ENCODE peak calls at places on chromosomes 2 and 18, in four cellular contexts. I, B, Z and W are unnamed samples.

GRCh38 chr2:217517402-217517801 is 485.4 kb downstream of the TNS1 start:
- DNase-seq in I (no peak), B (no peak), Z (no peak), W (no peak)

GRCh38 chr2:145126146-145126545 is 606.2 kb upstream of the ZEB2 start:
- DNase-seq in I (no peak), B (no peak), Z (no peak), W (no peak)

GRCh38 chr2:148130571-148130970 is 109.7 kb downstream of the MBD5 start:
- DNase-seq in I (peak; percentile 41), B (no peak), Z (no peak), W (no peak)

GRCh38 chr2:222033541-222033940 is 265.3 kb downstream of the PAX3 start:
- DNase-seq in I (no peak), B (no peak), Z (no peak), W (no peak)

GRCh38 chr2:169069341-169069740 is at the start of gene DHRS9:
- DNase-seq in I (peak; percentile 78), B (peak; percentile 53), Z (peak; percentile 39), W (peak; percentile 99)

GRCh38 chr2:13056259-13056843 is 339.6 kb downstream of the TRIB2 start:
- DNase-seq in I (no peak), B (peak; percentile 6), Z (peak; percentile 28), W (peak; percentile 35)

GRCh38 chr2:196587061-196587460 is 52.5 kb upstream of the CCDC150 start:
- DNase-seq in I (no peak), B (no peak), Z (no peak), W (no peak)

GRCh38 chr2:225379861-225380260 is 19.6 kb upstream of the NYAP2 start:
- DNase-seq in I (no peak), B (no peak), Z (no peak), W (no peak)

GRCh38 chr2:167181134-167181533 is 292.9 kb downstream of the XIRP2 start:
- DNase-seq in I (peak; percentile 5), B (no peak), Z (no peak), W (no peak)

GRCh38 chr2:83517727-83518368 is 941.2 kb downstream of the SUCLG1 start:
- DNase-seq in I (no peak), B (no peak), Z (no peak), W (peak; percentile 3)

GRCh38 chr2:218621007-218621406 is 13.3 kb downstream of the PLCD4 start:
- DNase-seq in I (no peak), B (no peak), Z (no peak), W (no peak)

GRCh38 chr2:214715025-214715424 is 94.5 kb downstream of the BARD1 start:
- DNase-seq in I (no peak), B (no peak), Z (no peak), W (no peak)

GRCh38 chr2:200352631-200353030 is 46.1 kb downstream of the SPATS2L start:
- DNase-seq in I (no peak), B (no peak), Z (no peak), W (no peak)

GRCh38 chr2:42196403-42197267 is 27.5 kb downstream of the EML4 start:
- DNase-seq in I (peak; percentile 74), B (peak; percentile 73), Z (peak; percentile 29), W (peak; percentile 79)

GRCh38 chr2:74747411-74748080 is 86.4 kb upstream of the HK2 start:
- DNase-seq in I (no peak), B (no peak), Z (no peak), W (peak; percentile 49)

GRCh38 chr18:43882358-43882757 is 605.1 kb upstream of the SYT4 start:
- DNase-seq in I (no peak), B (no peak), Z (no peak), W (no peak)

DNA sequence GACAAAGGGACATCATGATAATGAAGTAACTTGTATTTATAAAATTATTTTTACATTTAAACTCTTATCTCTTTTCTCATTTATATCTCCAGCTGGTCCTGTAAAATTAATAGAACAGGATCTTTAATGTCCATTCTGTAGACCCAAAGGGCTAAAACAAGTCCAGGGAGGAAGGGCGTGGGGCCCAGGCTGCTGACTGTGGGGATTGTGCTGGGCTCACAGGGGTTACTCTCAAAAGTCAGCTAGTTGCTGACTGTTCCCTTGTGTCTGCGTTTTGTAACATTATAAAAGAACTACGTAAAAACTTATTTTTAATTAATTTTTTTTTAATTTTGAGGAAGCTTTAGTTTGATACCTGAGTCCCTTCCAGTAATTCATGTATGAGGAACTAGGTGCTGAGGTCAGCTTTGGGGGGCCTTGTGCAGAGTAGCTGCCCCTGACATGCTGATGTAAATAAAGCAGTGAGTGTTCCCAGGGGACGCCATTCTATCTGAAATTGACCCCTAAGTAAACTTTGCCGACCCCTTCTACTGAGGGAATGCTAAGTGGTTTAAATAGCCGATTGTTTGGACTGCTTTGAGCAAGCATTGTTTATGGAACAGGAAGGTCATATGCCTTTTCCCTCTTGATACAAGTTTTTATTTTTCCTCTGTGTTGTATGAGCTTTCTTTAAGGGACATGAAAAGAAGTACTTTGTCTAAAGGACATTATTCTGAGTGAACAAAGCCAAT is 56.4 kb downstream of the MERTK start:
- DNase-seq in I (no peak), B (no peak), Z (peak; percentile 86), W (no peak)
- TF ChIP-seq MYC in I (no peak), B (no peak), Z (no peak), W (no peak)

GRCh38 chr18:49704334-49704733 is 109.0 kb downstream of the ACAA2 start:
- DNase-seq in I (no peak), B (no peak), Z (no peak), W (no peak)
- H3K4me3 ChIP-seq in I (no peak overlapping the region), B (no peak overlapping the region), Z (no peak overlapping the region), W (no peak overlapping the region)

GRCh38 chr2:122368576-122369243 is 613.3 kb downstream of the TSN start:
- DNase-seq in I (no peak), B (no peak), Z (no peak), W (peak; percentile 12)
- TF ChIP-seq CTCF in I (no peak), B (no peak), Z (no peak), W (no peak)

GRCh38 chr2:240369725-240370585 is 65.5 kb upstream of the GPC1 start:
- DNase-seq in I (peak; percentile 95), B (no peak), Z (no peak), W (no peak)
- TF ChIP-seq MYC in I (no peak), B (no peak), Z (no peak), W (no peak)

GRCh38 chr2:120346667-120347358 is 877 bp downstream of the INHBB start:
- DNase-seq in I (peak; percentile 38), B (no peak), Z (peak; percentile 13), W (peak; percentile 46)
- H3K4me3 ChIP-seq in I (peak overlapping the region; percentile 85), B (no peak overlapping the region), Z (no peak overlapping the region), W (no peak overlapping the region)

DNA sequence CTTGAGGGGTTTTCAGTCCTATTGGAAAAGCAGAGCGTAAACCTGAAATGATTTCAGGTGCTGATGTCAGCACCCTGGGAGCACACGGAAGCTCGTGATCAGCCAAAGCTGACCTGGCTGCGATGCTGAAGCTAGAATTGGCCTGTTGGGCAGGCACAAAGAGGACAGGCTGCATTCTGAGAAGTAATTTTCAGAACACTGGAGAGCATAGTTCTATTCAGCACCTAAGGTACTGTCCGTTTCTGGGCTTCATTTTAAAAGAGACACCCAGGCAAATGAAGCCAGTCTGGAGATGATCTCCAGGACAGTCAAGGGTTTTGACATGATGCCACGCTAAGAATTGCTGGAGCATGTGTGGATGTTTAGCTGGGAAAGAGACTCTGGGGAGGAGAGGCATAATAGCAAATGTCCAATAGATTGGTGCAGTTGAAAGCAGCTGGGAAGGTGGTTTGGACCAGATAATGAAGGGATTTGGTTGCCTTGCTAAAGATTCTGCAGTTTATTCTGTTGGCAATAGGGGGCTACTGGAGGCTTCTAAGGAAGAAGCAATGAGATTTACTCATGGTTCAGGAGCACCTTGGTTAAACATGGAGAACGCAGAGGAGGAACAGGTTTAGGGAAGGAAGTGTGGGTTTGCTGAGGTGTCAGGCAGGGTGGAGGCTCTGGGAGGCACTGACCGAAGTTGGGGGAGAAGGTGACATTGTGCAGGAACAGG is 86.6 kb downstream of the ACOXL start:
- DNase-seq in I (peak; percentile 6), B (no peak), Z (no peak), W (peak; percentile 40)
- TF ChIP-seq CTCF in I (no peak), B (peak; percentile 22), Z (no peak), W (peak; percentile 34)